ENCODE peak calls at places on chromosomes 1 and 21, in ten cellular contexts. W is AG04450, C is fibroblast of lung, U is fibroblast of mammary gland, H is mammary epithelial cell, R is ovary, J is NB4, P is tibial artery, V is astrocyte of the cerebellum, F is AG04449. Y is an unnamed sample.

GRCh38 chr21:38645282-38645681 is 147.0 kb upstream of the ERG start:
- DNase-seq in W (peak; percentile 34), C (peak; percentile 45), U (peak; percentile 93), V (peak; percentile 70), H (peak; percentile 96), R (no peak), F (peak; percentile 64), J (no peak), P (no peak), Y (peak; percentile 25)

GRCh38 chr1:2952371-2952770 is 68.9 kb upstream of the ACTRT2 start:
- DNase-seq in H (no peak), C (no peak), R (peak; percentile 12), J (no peak), V (no peak), F (no peak), W (no peak), P (no peak), U (no peak), Y (no peak)

GRCh38 chr1:221994274-221994698 is 252.4 kb upstream of the DUSP10 start:
- DNase-seq in H (peak; percentile 90), J (peak; percentile 8), R (no peak), V (no peak), W (no peak), P (no peak), F (no peak), C (no peak), U (peak; percentile 76), Y (no peak)

GRCh38 chr1:43270421-43271095 is 775 bp downstream of the TMEM125 start:
- DNase-seq in W (no peak), H (peak; percentile 71), P (no peak), J (no peak), V (no peak), F (no peak), R (peak; percentile 49), C (no peak), U (no peak), Y (no peak)

GRCh38 chr1:234589854-234590620 is 19.9 kb downstream of the IRF2BP2 start:
- DNase-seq in J (no peak), C (no peak), P (no peak), W (no peak), F (no peak), U (peak; percentile 50), H (peak; percentile 78), V (no peak), R (no peak), Y (no peak)

GRCh38 chr21:28892550-28893111 is 100.0 kb downstream of the LTN1 start:
- DNase-seq in C (no peak), V (no peak), P (no peak), J (no peak), R (no peak), W (no peak), F (no peak), H (no peak), U (no peak), Y (no peak)

GRCh38 chr1:54302951-54303843 is 103.0 kb downstream of the SSBP3 start:
- DNase-seq in U (no peak), R (no peak), C (peak; percentile 16), P (no peak), W (no peak), J (no peak), F (no peak), H (no peak), V (no peak), Y (no peak)

GRCh38 chr1:62426794-62427193 is 10.1 kb upstream of the USP1 start:
- DNase-seq in U (no peak), F (no peak), V (no peak), J (no peak), H (no peak), R (no peak), P (no peak), W (no peak), C (no peak), Y (no peak)

GRCh38 chr1:12544992-12545391 is 73.0 kb downstream of the DHRS3 start:
- DNase-seq in J (no peak), V (no peak), C (no peak), F (no peak), H (no peak), R (peak; percentile 33), W (no peak), P (peak; percentile 14), U (no peak), Y (no peak)

GRCh38 chr21:42269382-42269781 is 45.8 kb downstream of the TFF3 start:
- DNase-seq in C (no peak), R (no peak), J (peak; percentile 52), P (no peak), V (no peak), U (no peak), H (no peak), W (no peak), F (no peak), Y (no peak)

GRCh38 chr1:182617075-182617429 is 12.9 kb upstream of the RGS16 start:
- DNase-seq in H (no peak), P (no peak), C (no peak), J (no peak), U (no peak), V (no peak), W (no peak), F (no peak), R (no peak), Y (no peak)
- TF ChIP-seq CTCF in H (no peak), P (no peak), C (no peak), J (no peak), U (no peak), V (no peak), W (no peak), F (no peak), R (no peak), Y (no peak)

GRCh38 chr1:115976062-115976899 is at the start of gene SLC22A15:
- DNase-seq in C (peak; percentile 55), F (no peak), R (peak; percentile 55), H (peak; percentile 55), V (no peak), W (no peak), P (peak; percentile 71), J (peak; percentile 97), U (peak; percentile 47), Y (no peak)

GRCh38 chr1:115976900-115977480 is 677 bp downstream of the SLC22A15 start:
- DNase-seq in J (peak; percentile 59), F (no peak), P (no peak), H (no peak), U (peak; percentile 34), W (no peak), V (no peak), R (no peak), C (peak; percentile 3), Y (no peak)

GRCh38 chr1:115978292-115978941 is 2.1 kb downstream of the SLC22A15 start:
- DNase-seq in F (no peak), R (no peak), W (no peak), J (peak; percentile 87), U (no peak), H (peak; percentile 3), C (no peak), V (no peak), P (no peak), Y (no peak)

GRCh38 chr1:115975569-115976061 is 698 bp upstream of the SLC22A15 start:
- DNase-seq in V (no peak), W (no peak), U (no peak), R (no peak), C (no peak), P (no peak), F (no peak), H (no peak), J (no peak), Y (no peak)

GRCh38 chr1:115977481-115978258 is 1.4 kb downstream of the SLC22A15 start:
- DNase-seq in U (peak; percentile 85), C (peak; percentile 66), V (no peak), F (peak; percentile 5), W (no peak), R (no peak), P (peak; percentile 61), H (peak; percentile 86), J (peak; percentile 96), Y (no peak)
- H3K4me3 ChIP-seq in U (peak overlapping the region; percentile 59), C (peak overlapping the region; percentile 38), V (no peak overlapping the region), F (no peak overlapping the region), W (no peak overlapping the region), R (no peak overlapping the region), P (peak overlapping the region; percentile 86), H (peak overlapping the region; percentile 71), J (peak overlapping the region; percentile 90), Y (no peak overlapping the region)

GRCh38 chr1:29706936-29707335 is 470.6 kb downstream of the PTPRU start:
- DNase-seq in C (peak; percentile 51), H (peak; percentile 53), F (no peak), U (peak; percentile 45), W (no peak), R (no peak), V (no peak), P (no peak), J (peak; percentile 10), Y (peak; percentile 15)
- TF ChIP-seq CTCF in C (peak; percentile 44), H (peak; percentile 33), F (peak; percentile 84), U (peak; percentile 42), W (peak; percentile 72), R (no peak), V (peak; percentile 74), P (peak; percentile 25), J (no peak), Y (peak; percentile 56)

GRCh38 chr1:113975211-113975895 is 3.9 kb upstream of the OLFML3 start:
- DNase-seq in F (no peak), U (no peak), V (no peak), R (no peak), J (peak; percentile 85), P (no peak), H (no peak), C (no peak), W (no peak), Y (no peak)

GRCh38 chr1:113981962-113982931 is 3.0 kb downstream of the OLFML3 start:
- DNase-seq in C (peak; percentile 90), R (peak; percentile 77), V (peak; percentile 36), U (peak; percentile 90), F (peak; percentile 28), J (peak; percentile 66), W (peak; percentile 53), H (peak; percentile 19), P (peak; percentile 85), Y (peak; percentile 43)

GRCh38 chr1:113976609-113977278 is 2.5 kb upstream of the OLFML3 start:
- DNase-seq in F (no peak), C (peak; percentile 61), P (peak; percentile 36), J (peak; percentile 75), V (peak; percentile 44), W (no peak), R (peak; percentile 71), H (no peak), U (peak; percentile 60), Y (no peak)

GRCh38 chr1:113980120-113980519 is 846 bp downstream of the OLFML3 start:
- DNase-seq in W (no peak), H (no peak), F (no peak), R (peak; percentile 89), J (no peak), C (peak; percentile 65), P (peak; percentile 58), U (peak; percentile 54), V (no peak), Y (peak; percentile 40)

DNA sequence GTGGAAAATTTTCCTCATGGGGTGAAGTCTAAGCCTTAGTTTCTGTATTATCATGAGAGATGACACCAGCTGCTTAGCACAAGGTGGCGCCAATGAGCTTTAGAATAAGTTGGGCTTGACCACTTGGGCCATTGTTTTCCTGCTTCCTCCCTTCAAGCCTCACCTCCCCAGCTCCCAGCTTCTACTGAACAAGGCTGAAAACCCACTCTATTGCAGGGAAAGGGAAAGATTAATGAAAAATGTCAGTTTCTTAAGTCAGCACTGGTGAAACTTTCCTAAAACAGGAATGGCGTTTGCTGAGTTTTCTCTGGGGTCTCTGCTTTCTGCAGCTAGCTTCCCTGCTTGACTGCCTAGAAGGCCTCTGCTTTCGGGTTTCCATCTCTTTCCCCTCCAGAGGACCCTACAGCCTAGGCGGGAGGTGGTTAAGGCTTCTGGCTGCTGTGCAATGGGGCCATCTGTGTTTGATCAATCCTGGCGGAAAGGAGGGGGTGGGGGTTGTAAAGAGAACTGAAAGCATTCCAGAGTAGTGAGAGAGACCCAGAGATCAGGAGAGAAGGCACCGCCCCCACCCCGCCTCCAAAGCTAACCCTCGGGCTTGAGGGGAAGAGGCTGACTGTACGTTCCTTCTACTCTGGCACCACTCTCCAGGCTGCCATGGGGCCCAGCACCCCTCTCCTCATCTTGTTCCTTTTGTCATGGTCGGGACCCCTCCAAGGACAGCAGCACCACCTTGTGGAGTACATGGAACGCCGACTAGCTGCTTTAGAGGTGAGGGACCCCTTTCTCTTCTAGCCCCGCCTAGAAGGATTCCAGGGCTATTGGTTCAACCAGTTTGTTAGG is at the start of gene OLFML3:
- DNase-seq in J (peak; percentile 86), R (peak; percentile 88), H (peak; percentile 75), C (peak; percentile 95), P (peak; percentile 94), F (peak; percentile 77), V (peak; percentile 94), W (peak; percentile 91), U (peak; percentile 98), Y (peak; percentile 93)
- H3K4me3 ChIP-seq in J (no peak within 1 kb of the TSS), R (peak within 1 kb of the TSS; percentile 35), H (no peak within 1 kb of the TSS), C (peak within 1 kb of the TSS; percentile 63), P (peak within 1 kb of the TSS; percentile 39), F (peak within 1 kb of the TSS; percentile 66), V (peak within 1 kb of the TSS; percentile 27), W (peak within 1 kb of the TSS; percentile 70), U (peak within 1 kb of the TSS; percentile 48), Y (peak within 1 kb of the TSS; percentile 43)

Y was measured in HFF-Myc.